ENCODE peak calls at places on chromosomes 12 and 14, in six cellular contexts. One of them, this sample, is unnamed.

GRCh38 chr14:102727336-102728095 is 49.7 kb upstream of the TRAF3 start:
- DNase-seq in H4: no peak
- DNase-seq in caudate nucleus: no peak
- DNase-seq in myocyte: no peak
- DNase-seq in MCF 10A: no peak
- DNase-seq in Kasumi-1: no peak
- DNase-seq in this sample: no peak

GRCh38 chr14:72472845-72473244 is 421.1 kb downstream of the DPF3 start:
- DNase-seq in H4: no peak
- DNase-seq in caudate nucleus: no peak
- DNase-seq in myocyte: no peak
- DNase-seq in MCF 10A: no peak
- DNase-seq in Kasumi-1: peak; percentile 20
- DNase-seq in this sample: no peak

GRCh38 chr12:43914923-43915468 is 79.1 kb downstream of the TMEM117 start:
- DNase-seq in H4: peak; percentile 6
- DNase-seq in caudate nucleus: no peak
- DNase-seq in myocyte: peak; percentile 17
- DNase-seq in MCF 10A: no peak
- DNase-seq in Kasumi-1: peak; percentile 30
- DNase-seq in this sample: no peak

GRCh38 chr14:61145903-61146411 is 135.2 kb downstream of the TMEM30B start:
- DNase-seq in H4: peak; percentile 88
- DNase-seq in caudate nucleus: no peak
- DNase-seq in myocyte: peak; percentile 90
- DNase-seq in MCF 10A: peak; percentile 76
- DNase-seq in Kasumi-1: no peak
- DNase-seq in this sample: no peak

GRCh38 chr12:8636581-8636980 is 23.9 kb upstream of the AICDA start:
- DNase-seq in H4: no peak
- DNase-seq in caudate nucleus: no peak
- DNase-seq in myocyte: peak; percentile 72
- DNase-seq in MCF 10A: no peak
- DNase-seq in Kasumi-1: no peak
- DNase-seq in this sample: no peak

GRCh38 chr12:72560370-72560769 is 288.2 kb downstream of the TRHDE start:
- DNase-seq in H4: no peak
- DNase-seq in caudate nucleus: no peak
- DNase-seq in myocyte: no peak
- DNase-seq in MCF 10A: no peak
- DNase-seq in Kasumi-1: no peak
- DNase-seq in this sample: no peak

GRCh38 chr14:37061697-37062096 is 110.7 kb downstream of the SLC25A21 start:
- DNase-seq in H4: no peak
- DNase-seq in caudate nucleus: no peak
- DNase-seq in myocyte: no peak
- DNase-seq in MCF 10A: peak; percentile 28
- DNase-seq in Kasumi-1: no peak
- DNase-seq in this sample: no peak

GRCh38 chr14:61836807-61837206 is 74.6 kb downstream of the SNAPC1 start:
- DNase-seq in H4: no peak
- DNase-seq in caudate nucleus: no peak
- DNase-seq in myocyte: no peak
- DNase-seq in MCF 10A: no peak
- DNase-seq in Kasumi-1: no peak
- DNase-seq in this sample: no peak

GRCh38 chr14:92557544-92557912 is 43.9 kb downstream of the RIN3 start:
- DNase-seq in H4: no peak
- DNase-seq in caudate nucleus: no peak
- DNase-seq in myocyte: no peak
- DNase-seq in MCF 10A: no peak
- DNase-seq in Kasumi-1: no peak
- DNase-seq in this sample: no peak

GRCh38 chr12:20007331-20007730 is 361.0 kb upstream of the PDE3A start:
- DNase-seq in H4: no peak
- DNase-seq in caudate nucleus: no peak
- DNase-seq in myocyte: no peak
- DNase-seq in MCF 10A: no peak
- DNase-seq in Kasumi-1: no peak
- DNase-seq in this sample: no peak

GRCh38 chr12:92028039-92028709 is 117.5 kb downstream of the BTG1 start:
- DNase-seq in H4: no peak
- DNase-seq in caudate nucleus: peak; percentile 17
- DNase-seq in myocyte: no peak
- DNase-seq in MCF 10A: peak; percentile 85
- DNase-seq in Kasumi-1: no peak
- DNase-seq in this sample: peak; percentile 64

GRCh38 chr14:50859296-50859624 is 12.6 kb upstream of the ABHD12B start:
- DNase-seq in H4: no peak
- DNase-seq in caudate nucleus: no peak
- DNase-seq in myocyte: no peak
- DNase-seq in MCF 10A: no peak
- DNase-seq in Kasumi-1: no peak
- DNase-seq in this sample: no peak

GRCh38 chr14:58815781-58816297 is 178.1 kb downstream of the DACT1 start:
- DNase-seq in H4: no peak
- DNase-seq in caudate nucleus: no peak
- DNase-seq in myocyte: no peak
- DNase-seq in MCF 10A: no peak
- DNase-seq in Kasumi-1: no peak
- DNase-seq in this sample: no peak

GRCh38 chr14:95518045-95518751 is 1.7 kb upstream of the SYNE3 start:
- DNase-seq in H4: no peak
- DNase-seq in caudate nucleus: no peak
- DNase-seq in myocyte: no peak
- DNase-seq in MCF 10A: peak; percentile 25
- DNase-seq in Kasumi-1: peak; percentile 18
- DNase-seq in this sample: no peak

GRCh38 chr12:97595423-97595822 is 132.8 kb downstream of the RMST start:
- DNase-seq in H4: no peak
- DNase-seq in caudate nucleus: no peak
- DNase-seq in myocyte: no peak
- DNase-seq in MCF 10A: no peak
- DNase-seq in Kasumi-1: no peak
- DNase-seq in this sample: no peak

GRCh38 chr14:87656315-87656714 is 336.7 kb downstream of the GALC start:
- DNase-seq in H4: no peak
- DNase-seq in caudate nucleus: no peak
- DNase-seq in myocyte: no peak
- DNase-seq in MCF 10A: no peak
- DNase-seq in Kasumi-1: no peak
- DNase-seq in this sample: no peak

GRCh38 chr12:18262514-18262913 is 1.2 kb downstream of the PIK3C2G start:
- DNase-seq in H4: no peak
- DNase-seq in caudate nucleus: no peak
- DNase-seq in myocyte: no peak
- DNase-seq in MCF 10A: peak; percentile 81
- DNase-seq in Kasumi-1: no peak
- DNase-seq in this sample: no peak

GRCh38 chr12:66571361-66571760 is 107.5 kb downstream of the GRIP1 start:
- DNase-seq in H4: no peak
- DNase-seq in caudate nucleus: no peak
- DNase-seq in myocyte: no peak
- DNase-seq in MCF 10A: no peak
- DNase-seq in Kasumi-1: no peak
- DNase-seq in this sample: no peak

GRCh38 chr14:91040545-91040944 is 19.9 kb downstream of the RPS6KA5 start:
- DNase-seq in H4: no peak
- DNase-seq in caudate nucleus: no peak
- DNase-seq in myocyte: no peak
- DNase-seq in MCF 10A: no peak
- DNase-seq in Kasumi-1: no peak
- DNase-seq in this sample: no peak

GRCh38 chr14:75725481-75725880 is 64.4 kb downstream of the TTLL5 start:
- DNase-seq in H4: no peak
- DNase-seq in caudate nucleus: no peak
- DNase-seq in myocyte: peak; percentile 82
- DNase-seq in MCF 10A: no peak
- DNase-seq in Kasumi-1: no peak
- DNase-seq in this sample: no peak

GRCh38 chr14:59187802-59188460 is 536 bp upstream of the DAAM1 start:
- DNase-seq in H4: no peak
- DNase-seq in caudate nucleus: peak; percentile 53
- DNase-seq in myocyte: no peak
- DNase-seq in MCF 10A: no peak
- DNase-seq in Kasumi-1: peak; percentile 57
- DNase-seq in this sample: no peak

GRCh38 chr14:42642787-42643186 is 1036.1 kb downstream of the LRFN5 start:
- DNase-seq in H4: no peak
- DNase-seq in caudate nucleus: no peak
- DNase-seq in myocyte: no peak
- DNase-seq in MCF 10A: no peak
- DNase-seq in Kasumi-1: no peak
- DNase-seq in this sample: no peak

GRCh38 chr12:51171884-51172514 is 936 bp downstream of the TFCP2 start:
- DNase-seq in H4: no peak
- DNase-seq in caudate nucleus: no peak
- DNase-seq in myocyte: no peak
- DNase-seq in MCF 10A: peak; percentile 8
- DNase-seq in Kasumi-1: peak; percentile 20
- DNase-seq in this sample: peak; percentile 7